ENCODE peak calls at places on chromosomes 2 and 18, in nine cellular contexts. C is CD8-positive, alpha-beta T cell; H is fibroblast of pulmonary artery; N is HFFc6; L is tibial nerve; X is AG10803; A is cardiac muscle cell; Q is pancreas; R is cardiac fibroblast. D is an unnamed sample.

GRCh38 chr2:209368406-209368805 is 55.4 kb upstream of the MAP2 start:
- DNase-seq in R (no peak), N (peak), L (no peak), H (peak), A (no peak), C (no peak), X (no peak), Q (no peak), D (no peak)

GRCh38 chr2:217066510-217067270 is 206.8 kb upstream of the TNP1 start:
- DNase-seq in C (no peak), L (no peak), R (no peak), N (no peak), X (no peak), A (no peak), Q (no peak), H (no peak), D (no peak)

GRCh38 chr2:85243101-85244072 is 84.4 kb downstream of the TGOLN2 start:
- DNase-seq in L (peak), A (peak), Q (peak), X (no peak), R (peak), N (no peak), C (no peak), H (no peak), D (peak)

GRCh38 chr18:59898609-59899297 is 1.0 kb upstream of the PMAIP1 start:
- DNase-seq in Q (no peak), H (no peak), C (no peak), A (no peak), L (no peak), R (no peak), X (no peak), N (no peak), D (no peak)

GRCh38 chr2:28587526-28588230 is 91.8 kb downstream of the PLB1 start:
- DNase-seq in R (peak), A (no peak), X (no peak), L (no peak), Q (no peak), H (no peak), N (no peak), C (no peak), D (no peak)

GRCh38 chr2:127537142-127537541 is 1.7 kb downstream of the MYO7B start:
- DNase-seq in H (no peak), X (no peak), C (no peak), N (no peak), L (no peak), Q (no peak), R (no peak), A (no peak), D (no peak)

GRCh38 chr2:127700527-127701192 is 637 bp upstream of the SFT2D3 start:
- DNase-seq in L (no peak), C (peak), R (no peak), Q (peak), N (no peak), X (no peak), A (no peak), H (no peak), D (no peak)

GRCh38 chr18:64100136-64100922 is 48.6 kb downstream of the LINC00305 start:
- DNase-seq in N (no peak), H (no peak), C (no peak), L (no peak), R (no peak), Q (no peak), X (no peak), A (no peak), D (no peak)

GRCh38 chr2:96409543-96410184 is 74.1 kb downstream of the NCAPH start:
- DNase-seq in R (peak), C (no peak), X (no peak), A (no peak), L (no peak), N (no peak), Q (peak), H (peak), D (no peak)

GRCh38 chr2:25980951-25981350 is 1.3 kb downstream of the KIF3C start:
- DNase-seq in H (no peak), N (no peak), L (no peak), R (no peak), C (no peak), Q (no peak), X (no peak), A (no peak), D (no peak)

GRCh38 chr2:109647636-109648035 is 33.5 kb downstream of the SOWAHC start:
- DNase-seq in A (no peak), L (no peak), H (no peak), R (peak), Q (no peak), N (peak), C (no peak), X (peak), D (no peak)

GRCh38 chr2:132837764-132838163 is 167.8 kb upstream of the LYPD1 start:
- DNase-seq in L (no peak), H (no peak), X (no peak), N (no peak), A (no peak), C (no peak), Q (no peak), R (no peak), D (no peak)

GRCh38 chr18:48007955-48008701 is 77.7 kb upstream of the SMAD2 start:
- DNase-seq in X (no peak), L (no peak), A (peak), H (peak), R (peak), C (peak), N (no peak), Q (peak), D (peak)

GRCh38 chr2:151730242-151730975 is 3.9 kb downstream of the NEB start:
- DNase-seq in L (no peak), A (no peak), N (peak), R (peak), H (peak), Q (no peak), X (peak), C (no peak), D (no peak)

GRCh38 chr18:59988098-59988706 is 88.4 kb downstream of the PMAIP1 start:
- DNase-seq in L (no peak), A (peak), X (peak), N (peak), H (peak), Q (no peak), C (peak), R (peak), D (peak)

GRCh38 chr2:96097951-96098823 is 18.2 kb downstream of the ADRA2B start:
- DNase-seq in N (no peak), L (peak), R (no peak), X (no peak), H (no peak), C (no peak), Q (no peak), A (no peak), D (no peak)

GRCh38 chr2:108403494-108403893 is 25.7 kb downstream of the SULT1C4 start:
- DNase-seq in C (no peak), X (peak), L (peak), N (peak), H (peak), A (no peak), R (peak), Q (no peak), D (peak)

GRCh38 chr18:23307567-23308295 is 145.4 kb upstream of the RIOK3 start:
- DNase-seq in C (no peak), X (peak), A (no peak), H (peak), Q (no peak), R (peak), L (no peak), N (peak), D (no peak)

GRCh38 chr2:96604104-96604503 is 34.0 kb downstream of the KANSL3 start:
- DNase-seq in A (no peak), H (no peak), Q (no peak), R (no peak), C (no peak), X (no peak), N (no peak), L (no peak), D (no peak)

GRCh38 chr2:132662742-132663141 is 7.3 kb downstream of the LYPD1 start:
- DNase-seq in L (no peak), A (no peak), Q (no peak), C (no peak), R (no peak), N (no peak), H (no peak), X (no peak), D (no peak)

GRCh38 chr2:234291765-234292204 is 205.1 kb downstream of the ARL4C start:
- DNase-seq in Q (peak), R (peak), L (no peak), C (no peak), A (no peak), H (peak), X (peak), N (peak), D (no peak)

GRCh38 chr18:12008181-12008767 is 27.0 kb downstream of the IMPA2 start:
- DNase-seq in A (no peak), L (no peak), H (no peak), N (no peak), R (no peak), C (no peak), X (no peak), Q (no peak), D (no peak)

GRCh38 chr2:9388102-9388735 is 35.1 kb downstream of the ITGB1BP1 start:
- DNase-seq in R (no peak), H (no peak), A (no peak), C (no peak), X (no peak), L (no peak), Q (no peak), N (no peak), D (no peak)

GRCh38 chr18:55582325-55582724 is 5.7 kb downstream of the TCF4 start:
- DNase-seq in Q (no peak), A (no peak), L (no peak), H (no peak), R (no peak), X (no peak), N (no peak), C (no peak), D (no peak)

GRCh38 chr18:32669549-32670165 is 103.2 kb downstream of the KLHL14 start:
- DNase-seq in A (no peak), Q (no peak), H (no peak), R (no peak), L (no peak), N (no peak), C (no peak), X (no peak), D (no peak)
- TF ChIP-seq CTCF in A (no peak), Q (no peak), H (no peak), R (no peak), L (no peak), N (no peak), C (no peak), X (no peak), D (peak)

DNA sequence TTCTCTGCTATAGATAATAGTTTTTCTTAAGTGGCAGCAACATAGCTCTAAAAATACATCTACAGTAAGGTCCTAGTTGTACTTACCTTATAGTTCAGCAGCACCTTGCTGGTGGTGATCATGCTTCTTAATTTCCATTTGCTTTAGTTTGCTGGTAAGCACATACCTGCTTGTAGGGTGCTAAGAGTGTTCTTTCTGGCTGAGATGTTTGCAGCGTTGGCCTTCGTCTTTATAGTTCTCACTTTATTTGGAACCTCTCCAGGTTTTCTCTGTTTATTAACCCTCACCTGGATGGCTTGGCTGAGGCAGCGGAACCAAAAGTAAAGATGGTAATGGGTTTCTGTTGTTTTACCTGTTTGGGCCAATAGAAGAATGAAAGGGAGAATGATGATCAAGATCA is 123.6 kb upstream of the EFEMP1 start:
- DNase-seq in A (no peak), R (no peak), L (no peak), H (no peak), X (no peak), C (no peak), N (no peak), Q (no peak), D (no peak)
- TF ChIP-seq CTCF in A (no peak), R (no peak), L (no peak), H (no peak), X (no peak), C (no peak), N (no peak), Q (no peak), D (no peak)

GRCh38 chr2:197972017-197972416 is 167.6 kb downstream of the PLCL1 start:
- DNase-seq in A (no peak), N (peak), H (peak), X (peak), Q (no peak), C (no peak), R (peak), L (peak), D (no peak)
- TF ChIP-seq CTCF in A (no peak), N (no peak), H (no peak), X (no peak), Q (no peak), C (no peak), R (no peak), L (no peak), D (no peak)

DNA sequence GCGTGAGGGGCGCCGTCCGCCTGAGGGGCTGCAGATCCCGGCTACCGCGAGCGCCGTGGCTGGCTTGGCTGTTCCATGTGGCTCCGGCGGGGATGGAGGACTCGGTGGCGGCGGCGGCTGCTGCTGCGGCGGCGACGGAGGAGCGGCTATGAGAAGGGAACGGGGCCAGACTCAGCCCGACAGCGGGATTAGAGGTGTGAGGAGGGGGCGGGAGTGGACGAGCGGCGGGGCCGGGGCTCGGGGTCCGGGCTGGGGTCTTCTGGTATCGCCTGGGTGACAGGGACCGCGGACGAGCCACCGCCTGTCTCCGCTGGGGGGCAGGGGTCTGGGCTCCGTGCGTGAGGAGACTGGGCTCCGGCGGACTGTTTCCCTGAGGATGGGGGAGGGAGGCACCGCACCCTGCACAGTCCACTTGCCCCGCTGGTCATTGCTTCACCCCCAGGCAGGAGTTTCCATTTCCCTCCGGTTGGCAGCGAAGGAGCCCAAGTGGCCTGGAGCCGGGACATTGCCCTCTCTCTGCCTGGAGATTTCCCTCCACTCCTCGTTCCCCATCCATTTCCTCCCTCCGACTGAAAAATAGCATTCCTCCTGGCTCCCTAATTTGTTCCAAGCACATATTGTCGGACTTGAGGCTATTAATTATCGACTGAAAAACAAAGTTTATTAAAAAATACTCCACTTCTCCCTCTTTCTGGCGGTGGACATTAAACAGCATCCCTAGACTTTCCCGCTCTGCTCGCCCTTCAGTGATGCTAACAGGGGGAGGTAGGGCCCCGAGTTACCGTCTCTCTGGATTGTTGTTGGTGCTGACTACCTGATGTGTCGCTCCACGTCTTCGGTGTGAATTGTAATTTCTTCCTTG is 577 bp downstream of the EHBP1 start:
- DNase-seq in X (peak), A (peak), L (peak), Q (no peak), C (no peak), N (peak), H (peak), R (peak), D (peak)
- TF ChIP-seq CTCF in X (peak), A (peak), L (peak), Q (peak), C (peak), N (peak), H (peak), R (peak), D (peak)

DNA sequence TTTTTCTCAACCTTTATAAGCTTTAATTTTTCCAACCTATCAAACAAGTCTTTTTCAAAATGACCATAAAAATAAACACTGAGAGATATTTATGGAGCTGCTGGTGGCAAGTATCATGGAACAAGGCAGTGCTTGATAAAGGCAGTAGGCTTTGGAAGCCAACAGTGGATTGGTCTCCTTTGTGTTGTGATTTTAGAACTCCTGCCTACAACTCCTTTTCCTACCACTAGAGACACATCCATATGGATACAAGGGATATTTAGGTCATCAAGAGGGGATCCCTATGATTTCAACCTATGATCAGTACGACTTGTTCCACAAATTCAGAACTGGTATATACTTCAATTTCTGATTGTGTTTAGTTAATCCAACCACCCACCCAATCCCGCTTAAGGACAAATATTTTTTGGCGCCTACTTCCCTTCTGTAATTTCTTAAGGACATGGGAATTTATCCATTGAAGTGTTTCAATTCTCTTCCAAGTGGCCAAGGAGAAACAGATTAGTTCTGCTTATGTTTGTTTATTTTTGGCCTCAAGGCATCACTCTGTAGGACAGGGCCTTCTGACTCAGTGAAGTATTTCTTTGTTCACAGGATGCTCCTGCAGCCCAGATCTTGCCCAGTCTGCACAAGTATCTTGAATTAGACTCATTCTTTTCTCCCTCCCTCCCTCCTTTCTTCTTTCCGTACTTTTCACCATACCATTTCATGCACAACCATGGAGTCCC is 2119.6 kb upstream of the PIK3C3 start:
- DNase-seq in N (peak), H (peak), Q (no peak), X (no peak), R (peak), C (no peak), A (no peak), L (no peak), D (no peak)
- TF ChIP-seq CTCF in N (peak), H (peak), Q (no peak), X (peak), R (no peak), C (no peak), A (peak), L (no peak), D (no peak)

DNA sequence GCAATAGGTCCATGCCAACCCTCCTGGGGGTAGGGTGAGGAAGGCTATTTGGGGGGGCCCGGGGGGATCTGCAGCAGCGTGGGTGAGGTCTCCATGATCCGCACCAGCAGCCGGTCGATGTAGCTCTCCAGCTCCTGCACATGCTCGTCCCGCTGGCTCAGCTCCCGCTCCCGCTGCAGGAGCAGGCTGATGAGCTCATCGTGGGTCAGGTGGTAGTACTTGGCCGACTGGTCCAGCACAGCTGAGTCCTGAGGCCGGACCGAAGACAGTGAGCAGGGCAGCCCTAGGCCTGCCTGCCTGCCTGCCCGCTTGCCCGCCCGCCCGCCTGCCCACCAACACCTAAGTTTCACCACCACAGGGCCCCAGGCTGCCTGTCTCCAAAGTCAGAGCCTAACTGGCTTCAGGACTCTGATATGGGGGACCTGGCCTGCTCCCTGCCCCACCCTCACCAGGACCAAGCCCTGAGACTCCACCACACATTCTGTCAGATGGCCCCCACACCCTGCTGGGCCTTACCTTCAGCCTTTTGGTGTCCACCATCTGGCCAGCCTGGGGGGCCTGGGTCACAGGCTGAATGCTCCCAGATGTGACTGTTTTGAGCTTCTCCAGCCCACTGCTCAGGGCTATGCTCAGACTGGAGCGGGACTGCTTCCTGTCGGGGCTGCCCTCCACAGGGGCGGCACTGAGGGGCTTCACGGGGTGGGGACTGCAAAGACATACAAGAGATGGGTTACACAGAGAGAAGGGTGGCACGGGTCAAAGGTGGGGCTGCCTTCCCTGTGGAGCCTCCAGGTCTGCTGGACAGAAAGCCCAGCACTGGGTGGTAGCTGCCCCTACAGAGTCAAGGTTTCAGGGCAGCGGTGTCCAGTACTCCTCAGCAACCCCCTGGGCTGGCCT is 4.2 kb upstream of the SFXN5 start:
- DNase-seq in N (no peak), X (no peak), C (no peak), A (no peak), H (no peak), R (peak), Q (no peak), L (peak), D (no peak)
- TF ChIP-seq CTCF in N (no peak), X (no peak), C (no peak), A (no peak), H (no peak), R (no peak), Q (no peak), L (no peak), D (no peak)

D was measured in neural crest cell.